ENCODE peak calls at places on chromosome 22, in ten cellular contexts. One of them, this sample, is unnamed.

GRCh38 chr22:28955817-28956216 is 72.4 kb downstream of the ZNRF3 start:
- DNase-seq in transverse colon: peak
- DNase-seq in stomach: peak
- DNase-seq in GM23338: no peak
- DNase-seq in esophagus muscularis mucosa: no peak
- DNase-seq in Panc1: no peak
- DNase-seq in upper lobe of left lung: no peak
- DNase-seq in endothelial cell of umbilical vein: no peak
- DNase-seq in spleen: no peak
- DNase-seq in prostate gland: no peak
- DNase-seq in this sample: no peak

GRCh38 chr22:23175817-23176644 is 4.3 kb upstream of the BCR start:
- DNase-seq in transverse colon: no peak
- DNase-seq in stomach: no peak
- DNase-seq in GM23338: no peak
- DNase-seq in esophagus muscularis mucosa: no peak
- DNase-seq in Panc1: no peak
- DNase-seq in upper lobe of left lung: no peak
- DNase-seq in endothelial cell of umbilical vein: no peak
- DNase-seq in spleen: no peak
- DNase-seq in prostate gland: no peak
- DNase-seq in this sample: no peak

GRCh38 chr22:39543095-39543494 is 10.5 kb upstream of the RPS19BP1 start:
- DNase-seq in transverse colon: no peak
- DNase-seq in stomach: no peak
- DNase-seq in GM23338: peak
- DNase-seq in esophagus muscularis mucosa: no peak
- DNase-seq in Panc1: no peak
- DNase-seq in upper lobe of left lung: no peak
- DNase-seq in endothelial cell of umbilical vein: no peak
- DNase-seq in spleen: no peak
- DNase-seq in prostate gland: no peak
- DNase-seq in this sample: no peak

GRCh38 chr22:38030311-38031133 is 26.7 kb upstream of the PICK1 start:
- DNase-seq in transverse colon: peak
- DNase-seq in stomach: no peak
- DNase-seq in GM23338: peak
- DNase-seq in esophagus muscularis mucosa: no peak
- DNase-seq in Panc1: no peak
- DNase-seq in upper lobe of left lung: no peak
- DNase-seq in endothelial cell of umbilical vein: no peak
- DNase-seq in spleen: no peak
- DNase-seq in prostate gland: no peak
- DNase-seq in this sample: no peak

GRCh38 chr22:37254206-37254866 is 10.3 kb upstream of the RAC2 start:
- DNase-seq in transverse colon: no peak
- DNase-seq in stomach: no peak
- DNase-seq in GM23338: no peak
- DNase-seq in esophagus muscularis mucosa: no peak
- DNase-seq in Panc1: no peak
- DNase-seq in upper lobe of left lung: peak
- DNase-seq in endothelial cell of umbilical vein: peak
- DNase-seq in spleen: peak
- DNase-seq in prostate gland: no peak
- DNase-seq in this sample: no peak

GRCh38 chr22:37182949-37183245 is 5.2 kb downstream of the C1QTNF6 start:
- DNase-seq in transverse colon: no peak
- DNase-seq in stomach: no peak
- DNase-seq in GM23338: no peak
- DNase-seq in esophagus muscularis mucosa: no peak
- DNase-seq in Panc1: no peak
- DNase-seq in upper lobe of left lung: no peak
- DNase-seq in endothelial cell of umbilical vein: no peak
- DNase-seq in spleen: peak
- DNase-seq in prostate gland: no peak
- DNase-seq in this sample: no peak

GRCh38 chr22:35409783-35410662 is 10.1 kb downstream of the MCM5 start:
- DNase-seq in transverse colon: peak
- DNase-seq in stomach: no peak
- DNase-seq in GM23338: no peak
- DNase-seq in esophagus muscularis mucosa: no peak
- DNase-seq in Panc1: no peak
- DNase-seq in upper lobe of left lung: peak
- DNase-seq in endothelial cell of umbilical vein: no peak
- DNase-seq in spleen: peak
- DNase-seq in prostate gland: no peak
- DNase-seq in this sample: no peak

GRCh38 chr22:23538502-23538860 is 41.6 kb downstream of the IGLL1 start:
- DNase-seq in transverse colon: no peak
- DNase-seq in stomach: no peak
- DNase-seq in GM23338: no peak
- DNase-seq in esophagus muscularis mucosa: no peak
- DNase-seq in Panc1: no peak
- DNase-seq in upper lobe of left lung: no peak
- DNase-seq in endothelial cell of umbilical vein: peak
- DNase-seq in spleen: peak
- DNase-seq in prostate gland: no peak
- DNase-seq in this sample: no peak

GRCh38 chr22:50139843-50140415 is 30.6 kb upstream of the PANX2 start:
- DNase-seq in transverse colon: no peak
- DNase-seq in stomach: no peak
- DNase-seq in GM23338: no peak
- DNase-seq in esophagus muscularis mucosa: no peak
- DNase-seq in Panc1: no peak
- DNase-seq in upper lobe of left lung: no peak
- DNase-seq in endothelial cell of umbilical vein: no peak
- DNase-seq in spleen: no peak
- DNase-seq in prostate gland: no peak
- DNase-seq in this sample: no peak

GRCh38 chr22:34281738-34282137 is 361.5 kb upstream of the LARGE1 start:
- DNase-seq in transverse colon: no peak
- DNase-seq in stomach: no peak
- DNase-seq in GM23338: no peak
- DNase-seq in esophagus muscularis mucosa: no peak
- DNase-seq in Panc1: no peak
- DNase-seq in upper lobe of left lung: no peak
- DNase-seq in endothelial cell of umbilical vein: no peak
- DNase-seq in spleen: no peak
- DNase-seq in prostate gland: peak
- DNase-seq in this sample: no peak

GRCh38 chr22:39300198-39300830 is 19.1 kb downstream of the RPL3 start:
- DNase-seq in transverse colon: peak
- DNase-seq in stomach: no peak
- DNase-seq in GM23338: peak
- DNase-seq in esophagus muscularis mucosa: no peak
- DNase-seq in Panc1: no peak
- DNase-seq in upper lobe of left lung: peak
- DNase-seq in endothelial cell of umbilical vein: no peak
- DNase-seq in spleen: no peak
- DNase-seq in prostate gland: no peak
- DNase-seq in this sample: no peak

GRCh38 chr22:34866501-34867171 is 199.3 kb upstream of the ISX start:
- DNase-seq in transverse colon: no peak
- DNase-seq in stomach: no peak
- DNase-seq in GM23338: no peak
- DNase-seq in esophagus muscularis mucosa: peak
- DNase-seq in Panc1: no peak
- DNase-seq in upper lobe of left lung: no peak
- DNase-seq in endothelial cell of umbilical vein: no peak
- DNase-seq in spleen: no peak
- DNase-seq in prostate gland: no peak
- DNase-seq in this sample: no peak

GRCh38 chr22:24460418-24461089 is 33.2 kb downstream of the ADORA2A start:
- DNase-seq in transverse colon: no peak
- DNase-seq in stomach: no peak
- DNase-seq in GM23338: no peak
- DNase-seq in esophagus muscularis mucosa: no peak
- DNase-seq in Panc1: no peak
- DNase-seq in upper lobe of left lung: no peak
- DNase-seq in endothelial cell of umbilical vein: peak
- DNase-seq in spleen: no peak
- DNase-seq in prostate gland: no peak
- DNase-seq in this sample: no peak

GRCh38 chr22:37343863-37344734 is 61.8 kb downstream of the CYTH4 start:
- DNase-seq in transverse colon: no peak
- DNase-seq in stomach: no peak
- DNase-seq in GM23338: no peak
- DNase-seq in esophagus muscularis mucosa: no peak
- DNase-seq in Panc1: no peak
- DNase-seq in upper lobe of left lung: no peak
- DNase-seq in endothelial cell of umbilical vein: no peak
- DNase-seq in spleen: no peak
- DNase-seq in prostate gland: no peak
- DNase-seq in this sample: no peak

GRCh38 chr22:30054764-30055069 is 25.5 kb upstream of the HORMAD2 start:
- DNase-seq in transverse colon: no peak
- DNase-seq in stomach: peak
- DNase-seq in GM23338: no peak
- DNase-seq in esophagus muscularis mucosa: no peak
- DNase-seq in Panc1: no peak
- DNase-seq in upper lobe of left lung: no peak
- DNase-seq in endothelial cell of umbilical vein: no peak
- DNase-seq in spleen: no peak
- DNase-seq in prostate gland: no peak
- DNase-seq in this sample: no peak

GRCh38 chr22:23894710-23895598 is 771 bp downstream of the MIF start:
- DNase-seq in transverse colon: peak
- DNase-seq in stomach: peak
- DNase-seq in GM23338: peak
- DNase-seq in esophagus muscularis mucosa: no peak
- DNase-seq in Panc1: peak
- DNase-seq in upper lobe of left lung: peak
- DNase-seq in endothelial cell of umbilical vein: peak
- DNase-seq in spleen: peak
- DNase-seq in prostate gland: peak
- DNase-seq in this sample: peak

DNA sequence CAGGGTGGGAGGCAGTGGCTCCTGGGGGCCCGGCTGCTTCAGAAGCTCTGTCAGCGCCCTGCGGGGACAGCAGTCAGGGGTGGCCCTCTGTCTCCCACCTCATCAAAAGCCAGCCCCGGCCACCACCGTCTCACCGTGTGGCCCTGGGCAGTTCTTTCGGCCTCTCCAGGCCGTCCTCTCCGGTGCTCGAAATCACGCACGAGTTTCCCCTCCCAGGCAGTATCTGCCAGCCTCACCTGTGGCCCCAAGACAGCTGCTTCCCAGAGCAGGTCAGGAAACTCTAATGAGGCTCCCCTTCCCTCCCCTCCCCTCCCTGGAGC is 3.6 kb downstream of the SHISA8 start:
- DNase-seq in transverse colon: no peak
- DNase-seq in stomach: no peak
- DNase-seq in GM23338: no peak
- DNase-seq in esophagus muscularis mucosa: no peak
- DNase-seq in Panc1: no peak
- DNase-seq in upper lobe of left lung: no peak
- DNase-seq in endothelial cell of umbilical vein: no peak
- DNase-seq in spleen: no peak
- DNase-seq in prostate gland: no peak
- DNase-seq in this sample: no peak
- TF ChIP-seq POLR2AphosphoS5 in transverse colon: no peak
- TF ChIP-seq POLR2AphosphoS5 in stomach: no peak
- TF ChIP-seq POLR2AphosphoS5 in GM23338: no peak
- TF ChIP-seq POLR2AphosphoS5 in esophagus muscularis mucosa: no peak
- TF ChIP-seq POLR2AphosphoS5 in Panc1: no peak
- TF ChIP-seq POLR2AphosphoS5 in upper lobe of left lung: no peak
- TF ChIP-seq POLR2AphosphoS5 in endothelial cell of umbilical vein: no peak
- TF ChIP-seq POLR2AphosphoS5 in spleen: no peak
- TF ChIP-seq POLR2AphosphoS5 in prostate gland: no peak
- TF ChIP-seq POLR2AphosphoS5 in this sample: no peak

DNA sequence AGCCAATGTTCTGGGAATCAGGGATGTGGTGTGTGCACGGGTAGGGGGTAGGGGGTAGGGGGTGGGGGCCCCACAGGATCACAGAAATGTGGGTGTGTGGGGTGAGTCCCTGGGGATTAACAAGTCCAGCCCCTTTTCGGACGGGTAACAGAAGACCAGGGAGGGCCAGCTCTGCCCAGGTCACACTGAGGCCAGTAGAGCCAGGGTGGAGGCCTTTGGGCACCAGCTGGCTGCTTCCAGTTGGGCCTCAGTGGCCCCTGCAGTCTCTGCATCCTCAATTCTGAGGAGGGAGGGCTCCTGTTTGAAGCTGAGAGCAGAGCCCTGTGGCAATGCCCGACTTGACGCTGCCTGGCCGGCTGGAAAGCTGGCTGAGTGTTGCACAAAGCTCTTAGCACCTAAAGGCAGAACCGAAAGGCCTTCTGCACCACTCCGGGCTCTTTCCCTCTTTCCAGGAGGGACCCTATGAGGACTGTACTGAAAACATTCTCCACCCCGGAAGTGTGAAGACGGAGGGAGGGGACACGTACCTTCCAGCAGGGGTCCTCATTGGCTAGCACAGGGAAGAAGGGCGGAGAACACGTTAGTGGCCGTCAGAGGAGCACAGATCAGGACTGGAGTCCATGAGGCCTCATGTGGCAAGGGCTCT is 120.4 kb downstream of the PHF21B start:
- DNase-seq in transverse colon: no peak
- DNase-seq in stomach: no peak
- DNase-seq in GM23338: peak
- DNase-seq in esophagus muscularis mucosa: no peak
- DNase-seq in Panc1: no peak
- DNase-seq in upper lobe of left lung: no peak
- DNase-seq in endothelial cell of umbilical vein: no peak
- DNase-seq in spleen: peak
- DNase-seq in prostate gland: no peak
- DNase-seq in this sample: no peak
- TF ChIP-seq CTCF in transverse colon: no peak
- TF ChIP-seq CTCF in stomach: no peak
- TF ChIP-seq CTCF in GM23338: peak
- TF ChIP-seq CTCF in esophagus muscularis mucosa: no peak
- TF ChIP-seq CTCF in Panc1: no peak
- TF ChIP-seq CTCF in upper lobe of left lung: no peak
- TF ChIP-seq CTCF in endothelial cell of umbilical vein: no peak
- TF ChIP-seq CTCF in spleen: no peak
- TF ChIP-seq CTCF in prostate gland: no peak
- TF ChIP-seq CTCF in this sample: no peak

GRCh38 chr22:27836181-27836580 is 34.6 kb upstream of the MN1 start:
- DNase-seq in transverse colon: no peak
- DNase-seq in stomach: no peak
- DNase-seq in GM23338: no peak
- DNase-seq in esophagus muscularis mucosa: no peak
- DNase-seq in Panc1: no peak
- DNase-seq in upper lobe of left lung: no peak
- DNase-seq in endothelial cell of umbilical vein: no peak
- DNase-seq in spleen: no peak
- DNase-seq in prostate gland: no peak
- DNase-seq in this sample: no peak
- H3K27ac ChIP-seq in transverse colon: no peak
- H3K27ac ChIP-seq in stomach: no peak
- H3K27ac ChIP-seq in GM23338: peak
- H3K27ac ChIP-seq in esophagus muscularis mucosa: no peak
- H3K27ac ChIP-seq in Panc1: no peak
- H3K27ac ChIP-seq in upper lobe of left lung: no peak
- H3K27ac ChIP-seq in endothelial cell of umbilical vein: no peak
- H3K27ac ChIP-seq in spleen: no peak
- H3K27ac ChIP-seq in prostate gland: no peak
- H3K27ac ChIP-seq in this sample: no peak

GRCh38 chr22:20523118-20523983 is 15.9 kb downstream of the MED15 start:
- DNase-seq in transverse colon: no peak
- DNase-seq in stomach: no peak
- DNase-seq in GM23338: no peak
- DNase-seq in esophagus muscularis mucosa: no peak
- DNase-seq in Panc1: no peak
- DNase-seq in upper lobe of left lung: no peak
- DNase-seq in endothelial cell of umbilical vein: no peak
- DNase-seq in spleen: no peak
- DNase-seq in prostate gland: no peak
- DNase-seq in this sample: no peak
- TF ChIP-seq POLR2AphosphoS5 in transverse colon: no peak
- TF ChIP-seq POLR2AphosphoS5 in stomach: no peak
- TF ChIP-seq POLR2AphosphoS5 in GM23338: no peak
- TF ChIP-seq POLR2AphosphoS5 in esophagus muscularis mucosa: no peak
- TF ChIP-seq POLR2AphosphoS5 in Panc1: no peak
- TF ChIP-seq POLR2AphosphoS5 in upper lobe of left lung: no peak
- TF ChIP-seq POLR2AphosphoS5 in endothelial cell of umbilical vein: no peak
- TF ChIP-seq POLR2AphosphoS5 in spleen: no peak
- TF ChIP-seq POLR2AphosphoS5 in prostate gland: no peak
- TF ChIP-seq POLR2AphosphoS5 in this sample: no peak